ENCODE peak calls at places on chromosomes 3 and 15, in eight cellular contexts. M, D, I, E, U, C, T and W are unnamed samples.

GRCh38 chr3:53354945-53355498 is 7.7 kb upstream of the DCP1A start:
- DNase-seq in M (no peak), D (no peak), I (no peak), E (peak), U (no peak), C (no peak), T (peak), W (no peak)

GRCh38 chr15:69060041-69060481 is 45.6 kb downstream of the NOX5 start:
- DNase-seq in M (no peak), D (no peak), I (no peak), E (no peak), U (no peak), C (no peak), T (no peak), W (no peak)

GRCh38 chr3:197364410-197365071 is 66.1 kb upstream of the DLG1 start:
- DNase-seq in M (no peak), D (no peak), I (no peak), E (peak), U (no peak), C (peak), T (peak), W (no peak)

GRCh38 chr3:177427540-177427939 is 230.3 kb upstream of the TBL1XR1 start:
- DNase-seq in M (no peak), D (peak), I (no peak), E (peak), U (no peak), C (no peak), T (peak), W (no peak)

GRCh38 chr3:161081675-161082462 is 23.3 kb downstream of the B3GALNT1 start:
- DNase-seq in M (no peak), D (no peak), I (no peak), E (no peak), U (no peak), C (no peak), T (no peak), W (no peak)

GRCh38 chr15:31248951-31249350 is 77.7 kb upstream of the KLF13 start:
- DNase-seq in M (no peak), D (no peak), I (no peak), E (no peak), U (no peak), C (no peak), T (no peak), W (no peak)

GRCh38 chr15:75902129-75902557 is 1.5 kb upstream of the FBXO22 start:
- DNase-seq in M (no peak), D (no peak), I (no peak), E (no peak), U (no peak), C (no peak), T (no peak), W (no peak)

GRCh38 chr15:67340630-67341029 is 86.0 kb downstream of the IQCH start:
- DNase-seq in M (no peak), D (no peak), I (no peak), E (no peak), U (no peak), C (no peak), T (no peak), W (no peak)

GRCh38 chr3:115470254-115470653 is 153.1 kb upstream of the GAP43 start:
- DNase-seq in M (no peak), D (no peak), I (no peak), E (no peak), U (no peak), C (peak), T (no peak), W (no peak)

GRCh38 chr15:91498046-91498445 is 355.5 kb upstream of the SLCO3A1 start:
- DNase-seq in M (no peak), D (no peak), I (no peak), E (no peak), U (no peak), C (no peak), T (no peak), W (no peak)

GRCh38 chr3:150736903-150737832 is 25.8 kb downstream of the SIAH2 start:
- DNase-seq in M (no peak), D (no peak), I (no peak), E (no peak), U (no peak), C (no peak), T (no peak), W (no peak)

GRCh38 chr3:53182759-53183355 is 21.8 kb downstream of the PRKCD start:
- DNase-seq in M (no peak), D (no peak), I (no peak), E (no peak), U (no peak), C (no peak), T (no peak), W (no peak)

GRCh38 chr3:59709702-59710555 is 660.1 kb upstream of the CFAP20DC start:
- DNase-seq in M (no peak), D (no peak), I (peak), E (no peak), U (no peak), C (no peak), T (peak), W (no peak)

GRCh38 chr15:25770618-25771369 is 92.3 kb downstream of the ATP10A start:
- DNase-seq in M (no peak), D (no peak), I (no peak), E (no peak), U (no peak), C (no peak), T (peak), W (no peak)

GRCh38 chr15:55277116-55277564 is 12.5 kb downstream of the RAB27A start:
- DNase-seq in M (peak), D (no peak), I (no peak), E (no peak), U (no peak), C (no peak), T (no peak), W (peak)

GRCh38 chr15:53378096-53378620 is 381.3 kb downstream of the WDR72 start:
- DNase-seq in M (no peak), D (no peak), I (no peak), E (no peak), U (no peak), C (no peak), T (no peak), W (no peak)

GRCh38 chr15:78216276-78217229 is 17.8 kb downstream of the ACSBG1 start:
- DNase-seq in M (no peak), D (peak), I (no peak), E (peak), U (no peak), C (peak), T (no peak), W (no peak)

GRCh38 chr3:194384569-194385001 is 14.5 kb downstream of the GP5 start:
- DNase-seq in M (no peak), D (no peak), I (no peak), E (no peak), U (no peak), C (no peak), T (no peak), W (no peak)

GRCh38 chr3:20008646-20009045 is 3.4 kb downstream of the PP2D1 start:
- DNase-seq in M (no peak), D (no peak), I (no peak), E (no peak), U (no peak), C (no peak), T (no peak), W (no peak)

GRCh38 chr3:69385723-69386483 is at the start of gene FRMD4B:
- DNase-seq in M (no peak), D (no peak), I (peak), E (peak), U (no peak), C (no peak), T (peak), W (peak)